ENCODE peak calls at places on chromosomes 12 and 14, in six cellular contexts. K is stimulated activated CD4-positive, alpha-beta T cell treated with anti-CD3 and anti-CD28 coated beads, Interleukin-2, amount 100 ng/mL, for 24 hours; I is activated naive CD4-positive, alpha-beta T cell treated with Interleukin-2 at 50 U/mL for 16 hours; B is coronary artery; G is anterior cingulate cortex; L is HFFc6. M is an unnamed sample.

GRCh38 chr12:26226629-26227375 is 31.4 kb downstream of the SSPN start:
- DNase-seq in K (peak; percentile 8), I (no peak), B (no peak), G (no peak), L (peak; percentile 0), M (peak; percentile 1)

GRCh38 chr12:130709151-130710000 is 6.7 kb downstream of the RIMBP2 start:
- DNase-seq in K (no peak), I (no peak), B (peak; percentile 41), G (no peak), L (no peak), M (no peak)

GRCh38 chr14:73567951-73568885 is 795 bp upstream of the ACOT2 start:
- DNase-seq in K (peak; percentile 20), I (peak; percentile 29), B (no peak), G (no peak), L (peak; percentile 16), M (no peak)

GRCh38 chr14:63563370-63564026 is 20.3 kb upstream of the PPP2R5E start:
- DNase-seq in K (no peak), I (no peak), B (no peak), G (no peak), L (peak; percentile 93), M (no peak)

GRCh38 chr12:7374423-7375144 is 69.4 kb downstream of the CD163L1 start:
- DNase-seq in K (peak; percentile 33), I (no peak), B (no peak), G (no peak), L (peak; percentile 20), M (no peak)

GRCh38 chr12:25119020-25119419 is 75.9 kb downstream of the DNAI7 start:
- DNase-seq in K (no peak), I (no peak), B (no peak), G (no peak), L (no peak), M (no peak)

GRCh38 chr14:104169765-104170113 is 31.4 kb downstream of the KIF26A start:
- DNase-seq in K (no peak), I (no peak), B (no peak), G (no peak), L (no peak), M (no peak)

GRCh38 chr12:126069549-126070165 is 1004.4 kb downstream of the AACS start:
- DNase-seq in K (peak; percentile 72), I (peak; percentile 28), B (no peak), G (no peak), L (peak; percentile 38), M (peak; percentile 13)